ENCODE peak calls at places on chromosomes 7 and 10, in six cellular contexts. H, T, O, U, I and Q are unnamed samples.
A peak's percentile ranks its signal among the peaks of the same experiment; 100 is the strongest.

GRCh38 chr10:132388901-132389630 is 7.9 kb upstream of the PWWP2B start:
- DNase-seq in I (no peak), H (no peak), U (no peak), O (no peak), T (peak; percentile 70), Q (no peak)

GRCh38 chr10:72175166-72175565 is 40.6 kb upstream of the ANAPC16 start:
- DNase-seq in U (no peak), I (peak; percentile 30), O (peak; percentile 25), T (no peak), H (peak; percentile 32), Q (no peak)

GRCh38 chr7:50588937-50589336 is 23.7 kb upstream of the DDC start:
- DNase-seq in T (no peak), I (no peak), O (peak; percentile 26), H (no peak), U (peak; percentile 11), Q (no peak)

GRCh38 chr10:119595134-119595714 is 1.5 kb downstream of the TIAL1 start:
- DNase-seq in O (peak; percentile 26), H (no peak), U (no peak), I (peak; percentile 48), T (no peak), Q (peak; percentile 38)

GRCh38 chr7:105782391-105783063 is 93.9 kb downstream of the ATXN7L1 start:
- DNase-seq in U (no peak), H (no peak), O (peak; percentile 53), T (no peak), I (peak; percentile 77), Q (no peak)

GRCh38 chr7:98066934-98067507 is 39.6 kb upstream of the LMTK2 start:
- DNase-seq in H (no peak), O (peak; percentile 28), T (no peak), U (no peak), I (peak; percentile 32), Q (peak; percentile 50)

GRCh38 chr7:135943266-135943889 is 33.8 kb downstream of the MTPN start:
- DNase-seq in U (no peak), H (no peak), O (no peak), I (peak; percentile 62), T (no peak), Q (no peak)

GRCh38 chr7:99357701-99358490 is 16.6 kb upstream of the ARPC1B start:
- DNase-seq in T (no peak), U (no peak), O (no peak), I (no peak), H (no peak), Q (no peak)

GRCh38 chr7:124276005-124276606 is 243.2 kb upstream of the TMEM229A start:
- DNase-seq in I (peak; percentile 4), H (no peak), T (no peak), O (peak; percentile 32), U (peak; percentile 58), Q (peak; percentile 12)

GRCh38 chr10:101095550-101096213 is 33.9 kb downstream of the KAZALD1 start:
- DNase-seq in I (peak; percentile 68), H (peak; percentile 66), T (peak; percentile 69), O (peak; percentile 83), U (peak; percentile 98), Q (peak; percentile 68)

GRCh38 chr10:15485684-15486316 is 114.7 kb upstream of the FAM171A1 start:
- DNase-seq in H (no peak), T (peak; percentile 81), I (peak; percentile 94), O (no peak), U (no peak), Q (no peak)

GRCh38 chr10:29783211-29783947 is 148.6 kb upstream of the SVIL start:
- DNase-seq in U (no peak), O (no peak), I (no peak), T (no peak), H (no peak), Q (no peak)

GRCh38 chr10:35503548-35503947 is 101.6 kb upstream of the GJD4 start:
- DNase-seq in O (no peak), I (no peak), T (no peak), H (no peak), U (no peak), Q (no peak)

GRCh38 chr7:120272261-120272895 is 597 bp upstream of the KCND2 start:
- DNase-seq in U (no peak), H (no peak), T (no peak), I (peak; percentile 76), O (peak; percentile 57), Q (peak; percentile 39)

GRCh38 chr10:102744374-102745051 is 765 bp downstream of the WBP1L start:
- DNase-seq in O (no peak), U (no peak), I (no peak), T (peak; percentile 79), H (no peak), Q (no peak)

GRCh38 chr7:119033641-119034040 is 809.1 kb downstream of the ANKRD7 start:
- DNase-seq in T (no peak), I (no peak), H (no peak), O (no peak), U (no peak), Q (no peak)

GRCh38 chr7:134690016-134690415 is 43.4 kb downstream of the BPGM start:
- DNase-seq in I (peak; percentile 76), H (no peak), O (peak; percentile 40), U (no peak), T (no peak), Q (no peak)

GRCh38 chr10:92757066-92757716 is 67.4 kb downstream of the HHEX start:
- DNase-seq in I (peak; percentile 96), U (peak; percentile 9), O (peak; percentile 61), H (no peak), T (peak; percentile 97), Q (peak; percentile 32)

GRCh38 chr7:34762769-34763168 is 104.8 kb downstream of the NPSR1 start:
- DNase-seq in O (no peak), H (peak; percentile 31), U (no peak), I (peak; percentile 10), T (no peak), Q (no peak)

GRCh38 chr7:17535776-17536175 is 237.3 kb downstream of the AHR start:
- DNase-seq in H (no peak), U (no peak), O (no peak), I (peak; percentile 54), T (no peak), Q (no peak)

GRCh38 chr7:3092468-3092867 is 48.8 kb upstream of the CARD11 start:
- DNase-seq in I (no peak), U (no peak), T (no peak), O (no peak), H (no peak), Q (no peak)

GRCh38 chr10:57874810-57875209 is 392.9 kb downstream of the IPMK start:
- DNase-seq in I (no peak), O (no peak), U (no peak), H (no peak), T (no peak), Q (no peak)

GRCh38 chr10:128209862-128210214 is 83.6 kb upstream of the MKI67 start:
- DNase-seq in H (no peak), I (no peak), O (no peak), T (no peak), U (no peak), Q (no peak)

GRCh38 chr10:27547047-27547446 is 42.9 kb downstream of the RAB18 start:
- DNase-seq in T (no peak), U (no peak), I (no peak), O (no peak), H (no peak), Q (no peak)

DNA sequence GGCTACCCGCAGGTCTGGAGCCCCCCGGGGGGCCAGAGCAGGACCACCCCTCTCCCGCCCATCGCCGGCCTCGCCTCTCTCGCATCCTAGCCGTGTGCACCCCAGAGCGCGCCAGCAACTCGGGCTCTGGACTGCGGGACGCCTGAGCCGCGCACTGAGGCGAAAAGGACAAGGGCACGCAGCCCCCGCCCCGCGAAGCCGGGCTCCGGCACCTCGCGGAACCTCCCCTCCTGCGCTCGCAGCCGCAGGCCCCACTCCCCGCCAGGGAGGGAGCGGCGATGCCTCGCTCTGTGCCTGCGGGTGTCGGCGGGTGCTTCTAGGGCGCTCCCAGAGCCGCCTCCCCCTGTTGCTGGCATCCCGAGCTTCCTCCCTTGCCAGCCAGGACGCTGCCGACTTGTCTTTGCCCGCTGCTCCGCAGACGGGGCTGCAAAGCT is at the start of gene ITGB8:
- DNase-seq in H (no peak), I (no peak), U (no peak), O (peak; percentile 39), T (peak; percentile 71), Q (peak; percentile 65)
- H3K4me1 ChIP-seq in H (peaks cover 26% of the 10 kb centered on the region), I (peaks cover 3% of the 10 kb centered on the region), U (no peaks in the 10 kb centered on the region), O (peaks cover 5% of the 10 kb centered on the region), T (peaks cover 7% of the 10 kb centered on the region), Q (peaks cover 49% of the 10 kb centered on the region)

DNA sequence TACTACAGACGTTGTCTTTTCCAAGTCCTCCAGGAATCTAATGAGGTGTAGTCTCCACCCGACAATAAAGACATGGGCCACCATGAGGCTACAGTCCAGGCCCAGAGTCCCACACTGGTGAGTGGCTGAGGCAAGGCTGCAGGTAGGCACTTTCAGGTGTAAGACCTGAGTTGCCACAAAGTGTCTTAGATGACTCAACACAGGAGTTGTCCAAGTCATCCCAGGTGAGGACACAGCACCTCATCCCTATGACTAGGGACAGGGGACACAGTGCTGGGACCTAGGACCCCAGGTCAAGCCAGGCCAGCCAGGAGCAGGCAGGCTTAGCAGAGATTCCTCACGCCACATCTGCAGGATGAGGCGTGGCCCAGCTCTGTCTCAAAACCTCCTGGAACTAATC is 254.7 kb downstream of the GRID1 start:
- DNase-seq in T (peak; percentile 27), H (no peak), O (no peak), U (no peak), I (no peak), Q (no peak)
- H3K27ac ChIP-seq in T (no peak overlapping the region), H (no peak overlapping the region), O (no peak overlapping the region), U (no peak overlapping the region), I (no peak overlapping the region), Q (no peak overlapping the region)

DNA sequence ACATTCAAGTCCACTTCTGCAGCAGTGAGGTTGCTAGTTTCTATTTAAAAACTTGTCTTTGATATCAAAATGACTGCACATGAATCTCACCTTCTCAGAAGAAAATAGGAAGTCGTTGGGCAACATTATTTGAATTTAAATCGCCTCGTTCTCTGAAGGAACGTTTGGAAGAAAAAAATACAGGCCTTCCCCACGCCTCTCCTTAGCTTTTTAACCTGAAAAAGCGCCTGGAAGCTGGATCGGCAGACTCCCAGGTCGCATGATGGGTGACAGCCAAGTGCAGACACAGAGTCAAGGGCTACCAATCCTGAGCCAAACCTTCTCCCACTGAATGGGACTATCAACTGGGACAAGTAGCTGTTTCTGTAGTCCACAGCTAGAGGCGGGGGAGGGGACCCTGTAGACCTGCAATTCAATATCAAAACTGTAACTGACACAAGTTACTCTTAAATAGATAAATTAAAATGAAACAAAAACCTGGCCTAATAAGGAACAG is 2.2 kb downstream of the FAM53B start:
- DNase-seq in O (no peak), H (no peak), U (no peak), I (no peak), T (no peak), Q (no peak)
- H3K4me1 ChIP-seq in O (peaks cover 38% of the 10 kb centered on the region), H (peaks cover 54% of the 10 kb centered on the region), U (peaks cover 17% of the 10 kb centered on the region), I (peaks cover 35% of the 10 kb centered on the region), T (peaks cover 54% of the 10 kb centered on the region), Q (peaks cover 40% of the 10 kb centered on the region)

GRCh38 chr10:129594811-129595210 is 127.8 kb downstream of the MGMT start:
- DNase-seq in O (no peak), U (no peak), T (no peak), I (no peak), H (no peak), Q (no peak)

GRCh38 chr10:129601737-129602136 is 134.7 kb downstream of the MGMT start:
- DNase-seq in T (no peak), U (no peak), O (no peak), I (no peak), H (no peak), Q (no peak)

GRCh38 chr10:129593953-129594352 is 126.9 kb downstream of the MGMT start:
- DNase-seq in U (no peak), H (no peak), I (peak; percentile 3), O (no peak), T (no peak), Q (no peak)

GRCh38 chr10:129599160-129599559 is 132.1 kb downstream of the MGMT start:
- DNase-seq in I (no peak), H (no peak), O (no peak), U (no peak), T (no peak), Q (no peak)

GRCh38 chr10:129598413-129598812 is 131.4 kb downstream of the MGMT start:
- DNase-seq in O (no peak), T (no peak), I (no peak), H (no peak), U (no peak), Q (no peak)
- H3K27ac ChIP-seq in O (no peak overlapping the region), T (no peak overlapping the region), I (no peak overlapping the region), H (no peak overlapping the region), U (no peak overlapping the region), Q (no peak overlapping the region)